ENCODE peak calls at places on chromosomes 1 and 21, in six cellular contexts. One of them, this sample, is unnamed.

GRCh38 chr1:107525146-107525545 is 384.3 kb downstream of the NTNG1 start:
- DNase-seq in SK-N-SH: no peak
- DNase-seq in brain microvascular endothelial cell: no peak
- DNase-seq in prostate gland: no peak
- DNase-seq in uterus: no peak
- DNase-seq in Caco-2: no peak
- DNase-seq in this sample: no peak

GRCh38 chr1:167103236-167103894 is 9.5 kb downstream of the STYXL2 start:
- DNase-seq in SK-N-SH: no peak
- DNase-seq in Caco-2: no peak
- DNase-seq in uterus: no peak
- DNase-seq in brain microvascular endothelial cell: no peak
- DNase-seq in prostate gland: no peak
- DNase-seq in this sample: no peak

GRCh38 chr21:35649186-35649585 is 411.1 kb downstream of the SETD4 start:
- DNase-seq in brain microvascular endothelial cell: peak; percentile 35
- DNase-seq in SK-N-SH: no peak
- DNase-seq in uterus: peak; percentile 17
- DNase-seq in prostate gland: no peak
- DNase-seq in Caco-2: no peak
- DNase-seq in this sample: no peak

GRCh38 chr1:59057211-59057694 is 239.6 kb upstream of the FGGY start:
- DNase-seq in prostate gland: peak; percentile 69
- DNase-seq in uterus: peak; percentile 91
- DNase-seq in Caco-2: peak; percentile 45
- DNase-seq in brain microvascular endothelial cell: peak; percentile 90
- DNase-seq in SK-N-SH: peak; percentile 82
- DNase-seq in this sample: no peak

GRCh38 chr1:226973898-226974543 is 33.9 kb downstream of the COQ8A start:
- DNase-seq in Caco-2: no peak
- DNase-seq in uterus: peak; percentile 80
- DNase-seq in brain microvascular endothelial cell: no peak
- DNase-seq in SK-N-SH: no peak
- DNase-seq in prostate gland: no peak
- DNase-seq in this sample: no peak

GRCh38 chr1:167152192-167152876 is 58.5 kb downstream of the STYXL2 start:
- DNase-seq in uterus: no peak
- DNase-seq in Caco-2: no peak
- DNase-seq in brain microvascular endothelial cell: no peak
- DNase-seq in SK-N-SH: no peak
- DNase-seq in prostate gland: no peak
- DNase-seq in this sample: no peak

GRCh38 chr1:206679738-206680211 is 4.9 kb upstream of the MAPKAPK2 start:
- DNase-seq in Caco-2: no peak
- DNase-seq in uterus: no peak
- DNase-seq in brain microvascular endothelial cell: no peak
- DNase-seq in SK-N-SH: no peak
- DNase-seq in prostate gland: no peak
- DNase-seq in this sample: no peak

GRCh38 chr1:47976267-47976666 is 20.9 kb downstream of the TRABD2B start:
- DNase-seq in Caco-2: no peak
- DNase-seq in brain microvascular endothelial cell: no peak
- DNase-seq in uterus: no peak
- DNase-seq in prostate gland: no peak
- DNase-seq in SK-N-SH: no peak
- DNase-seq in this sample: no peak

GRCh38 chr1:204350857-204351573 is 8.7 kb downstream of the PLEKHA6 start:
- DNase-seq in SK-N-SH: peak; percentile 90
- DNase-seq in prostate gland: no peak
- DNase-seq in Caco-2: peak; percentile 42
- DNase-seq in uterus: peak; percentile 90
- DNase-seq in brain microvascular endothelial cell: peak; percentile 49
- DNase-seq in this sample: no peak

GRCh38 chr21:46094401-46095105 is 3.4 kb upstream of the COL6A2 start:
- DNase-seq in brain microvascular endothelial cell: no peak
- DNase-seq in SK-N-SH: no peak
- DNase-seq in Caco-2: no peak
- DNase-seq in uterus: no peak
- DNase-seq in prostate gland: no peak
- DNase-seq in this sample: no peak

GRCh38 chr21:42747746-42748351 is 94.4 kb downstream of the PDE9A start:
- DNase-seq in prostate gland: no peak
- DNase-seq in Caco-2: no peak
- DNase-seq in SK-N-SH: no peak
- DNase-seq in uterus: no peak
- DNase-seq in brain microvascular endothelial cell: no peak
- DNase-seq in this sample: no peak

GRCh38 chr1:155307247-155307740 is 1.4 kb upstream of the FDPS start:
- DNase-seq in uterus: no peak
- DNase-seq in prostate gland: no peak
- DNase-seq in SK-N-SH: no peak
- DNase-seq in Caco-2: peak; percentile 58
- DNase-seq in brain microvascular endothelial cell: peak; percentile 28
- DNase-seq in this sample: no peak

GRCh38 chr1:207981976-207982375 is 71.1 kb upstream of the CD34 start:
- DNase-seq in SK-N-SH: peak; percentile 49
- DNase-seq in prostate gland: no peak
- DNase-seq in brain microvascular endothelial cell: no peak
- DNase-seq in uterus: no peak
- DNase-seq in Caco-2: peak; percentile 21
- DNase-seq in this sample: no peak

GRCh38 chr1:94526581-94526980 is 15.0 kb downstream of the F3 start:
- DNase-seq in brain microvascular endothelial cell: no peak
- DNase-seq in Caco-2: no peak
- DNase-seq in uterus: no peak
- DNase-seq in prostate gland: no peak
- DNase-seq in SK-N-SH: no peak
- DNase-seq in this sample: no peak

GRCh38 chr1:234281826-234282489 is 91.3 kb upstream of the COA6 start:
- DNase-seq in SK-N-SH: peak; percentile 74
- DNase-seq in prostate gland: no peak
- DNase-seq in uterus: no peak
- DNase-seq in brain microvascular endothelial cell: no peak
- DNase-seq in Caco-2: no peak
- DNase-seq in this sample: no peak

GRCh38 chr1:187157115-187157514 is 328.4 kb downstream of the PLA2G4A start:
- DNase-seq in brain microvascular endothelial cell: no peak
- DNase-seq in SK-N-SH: no peak
- DNase-seq in prostate gland: no peak
- DNase-seq in uterus: no peak
- DNase-seq in Caco-2: no peak
- DNase-seq in this sample: no peak

GRCh38 chr1:182599339-182599738 is 4.8 kb downstream of the RGS16 start:
- DNase-seq in uterus: no peak
- DNase-seq in SK-N-SH: peak; percentile 40
- DNase-seq in prostate gland: no peak
- DNase-seq in Caco-2: peak; percentile 41
- DNase-seq in brain microvascular endothelial cell: no peak
- DNase-seq in this sample: no peak

GRCh38 chr1:89949991-89950624 is 44.8 kb upstream of the ZNF326 start:
- DNase-seq in uterus: no peak
- DNase-seq in brain microvascular endothelial cell: no peak
- DNase-seq in prostate gland: no peak
- DNase-seq in SK-N-SH: no peak
- DNase-seq in Caco-2: peak; percentile 24
- DNase-seq in this sample: no peak

GRCh38 chr1:175520186-175520585 is 223.2 kb downstream of the TNR start:
- DNase-seq in uterus: no peak
- DNase-seq in brain microvascular endothelial cell: no peak
- DNase-seq in prostate gland: peak; percentile 6
- DNase-seq in SK-N-SH: no peak
- DNase-seq in Caco-2: no peak
- DNase-seq in this sample: no peak

GRCh38 chr1:36941579-36941978 is 92.7 kb downstream of the GRIK3 start:
- DNase-seq in brain microvascular endothelial cell: no peak
- DNase-seq in Caco-2: no peak
- DNase-seq in SK-N-SH: no peak
- DNase-seq in prostate gland: no peak
- DNase-seq in uterus: no peak
- DNase-seq in this sample: no peak

GRCh38 chr1:17653728-17654351 is 101.3 kb upstream of the ACTL8 start:
- DNase-seq in SK-N-SH: peak; percentile 85
- DNase-seq in Caco-2: peak; percentile 56
- DNase-seq in uterus: peak; percentile 39
- DNase-seq in brain microvascular endothelial cell: peak; percentile 33
- DNase-seq in prostate gland: no peak
- DNase-seq in this sample: peak; percentile 50

GRCh38 chr1:37481289-37482003 is 7.1 kb downstream of the ZC3H12A start:
- DNase-seq in prostate gland: no peak
- DNase-seq in SK-N-SH: no peak
- DNase-seq in Caco-2: no peak
- DNase-seq in brain microvascular endothelial cell: no peak
- DNase-seq in uterus: no peak
- DNase-seq in this sample: no peak

GRCh38 chr21:33022828-33023573 is 2.7 kb upstream of the OLIG2 start:
- DNase-seq in prostate gland: no peak
- DNase-seq in SK-N-SH: peak; percentile 28
- DNase-seq in brain microvascular endothelial cell: no peak
- DNase-seq in uterus: no peak
- DNase-seq in Caco-2: no peak
- DNase-seq in this sample: no peak

GRCh38 chr1:2432519-2432918 is 20.2 kb upstream of the PEX10 start:
- DNase-seq in uterus: no peak
- DNase-seq in prostate gland: no peak
- DNase-seq in brain microvascular endothelial cell: no peak
- DNase-seq in SK-N-SH: no peak
- DNase-seq in Caco-2: no peak
- DNase-seq in this sample: no peak

GRCh38 chr1:116740726-116741125 is 13.5 kb upstream of the CD2 start:
- DNase-seq in SK-N-SH: no peak
- DNase-seq in Caco-2: no peak
- DNase-seq in uterus: no peak
- DNase-seq in prostate gland: no peak
- DNase-seq in brain microvascular endothelial cell: no peak
- DNase-seq in this sample: no peak

GRCh38 chr1:94846286-94846685 is 26.1 kb downstream of the SLC44A3 start:
- DNase-seq in uterus: no peak
- DNase-seq in Caco-2: no peak
- DNase-seq in brain microvascular endothelial cell: no peak
- DNase-seq in prostate gland: no peak
- DNase-seq in SK-N-SH: no peak
- DNase-seq in this sample: no peak

GRCh38 chr1:94335950-94336349 is 82.2 kb upstream of the ABCD3 start:
- DNase-seq in brain microvascular endothelial cell: peak; percentile 88
- DNase-seq in SK-N-SH: peak; percentile 51
- DNase-seq in uterus: peak; percentile 66
- DNase-seq in prostate gland: peak; percentile 88
- DNase-seq in Caco-2: peak; percentile 74
- DNase-seq in this sample: no peak

GRCh38 chr1:907611-908451 is 15.9 kb upstream of the SAMD11 start:
- DNase-seq in Caco-2: no peak
- DNase-seq in prostate gland: no peak
- DNase-seq in brain microvascular endothelial cell: no peak
- DNase-seq in SK-N-SH: peak; percentile 11
- DNase-seq in uterus: no peak
- DNase-seq in this sample: no peak

GRCh38 chr1:166036092-166036491 is 130.7 kb downstream of the FAM78B start:
- DNase-seq in prostate gland: no peak
- DNase-seq in uterus: no peak
- DNase-seq in SK-N-SH: no peak
- DNase-seq in Caco-2: no peak
- DNase-seq in brain microvascular endothelial cell: no peak
- DNase-seq in this sample: no peak

GRCh38 chr1:184532199-184532598 is 145.4 kb downstream of the C1orf21 start:
- DNase-seq in prostate gland: no peak
- DNase-seq in uterus: no peak
- DNase-seq in SK-N-SH: no peak
- DNase-seq in brain microvascular endothelial cell: no peak
- DNase-seq in Caco-2: no peak
- DNase-seq in this sample: no peak

GRCh38 chr1:30872948-30873263 is 35.7 kb downstream of the SDC3 start:
- DNase-seq in uterus: no peak
- DNase-seq in prostate gland: no peak
- DNase-seq in Caco-2: no peak
- DNase-seq in brain microvascular endothelial cell: no peak
- DNase-seq in SK-N-SH: no peak
- DNase-seq in this sample: no peak

GRCh38 chr1:99766378-99766800 is at the start of gene FRRS1:
- DNase-seq in uterus: peak; percentile 51
- DNase-seq in SK-N-SH: peak; percentile 12
- DNase-seq in brain microvascular endothelial cell: peak; percentile 53
- DNase-seq in Caco-2: peak; percentile 67
- DNase-seq in prostate gland: peak; percentile 83
- DNase-seq in this sample: no peak

DNA sequence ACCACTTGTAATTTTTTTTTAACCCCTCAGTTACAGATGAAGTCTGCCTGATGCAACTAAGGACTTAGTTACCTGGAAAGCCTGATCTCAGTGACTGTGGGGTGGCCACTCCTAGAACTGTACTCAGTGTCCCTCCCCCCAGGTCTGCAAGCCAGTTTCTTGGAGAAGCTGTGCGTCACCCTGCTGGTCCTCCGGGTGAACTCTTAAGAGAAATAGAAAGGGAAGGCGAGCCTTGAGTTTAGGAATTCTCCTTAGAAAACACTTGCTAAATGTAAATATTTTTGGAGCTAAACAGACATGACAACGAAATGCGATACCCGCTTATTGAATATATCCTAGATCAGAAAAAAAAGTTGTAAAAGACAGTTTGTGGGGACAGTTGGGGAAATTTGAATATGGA is 730 bp downstream of the SLC16A4 start:
- DNase-seq in Caco-2: peak; percentile 26
- DNase-seq in prostate gland: no peak
- DNase-seq in brain microvascular endothelial cell: peak; percentile 86
- DNase-seq in SK-N-SH: no peak
- DNase-seq in uterus: peak; percentile 44
- DNase-seq in this sample: no peak
- TF ChIP-seq CTCF in Caco-2: no peak
- TF ChIP-seq CTCF in prostate gland: no peak
- TF ChIP-seq CTCF in brain microvascular endothelial cell: peak; percentile 25
- TF ChIP-seq CTCF in SK-N-SH: no peak
- TF ChIP-seq CTCF in uterus: no peak
- TF ChIP-seq CTCF in this sample: no peak

DNA sequence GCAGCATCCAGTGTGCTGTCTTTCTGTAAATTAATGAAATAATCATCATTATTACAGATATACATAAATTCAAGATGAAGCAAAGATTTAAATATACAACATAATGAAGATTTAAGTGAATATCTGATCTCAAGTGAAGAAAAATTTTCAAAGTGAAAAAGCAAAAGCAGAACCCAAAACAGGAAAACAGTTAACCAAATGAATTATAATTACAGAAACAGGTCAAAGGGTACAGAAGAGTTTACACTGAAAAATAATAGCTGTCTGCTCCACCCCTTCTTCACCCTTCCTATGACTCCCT is 44.8 kb upstream of the GTF2B start:
- DNase-seq in Caco-2: no peak
- DNase-seq in uterus: no peak
- DNase-seq in brain microvascular endothelial cell: no peak
- DNase-seq in prostate gland: no peak
- DNase-seq in SK-N-SH: no peak
- DNase-seq in this sample: no peak
- TF ChIP-seq CTCF in Caco-2: no peak
- TF ChIP-seq CTCF in uterus: no peak
- TF ChIP-seq CTCF in brain microvascular endothelial cell: no peak
- TF ChIP-seq CTCF in prostate gland: no peak
- TF ChIP-seq CTCF in SK-N-SH: no peak
- TF ChIP-seq CTCF in this sample: no peak

GRCh38 chr1:46603858-46604549 is at the start of gene MKNK1:
- DNase-seq in SK-N-SH: peak; percentile 100
- DNase-seq in uterus: peak; percentile 98
- DNase-seq in prostate gland: peak; percentile 97
- DNase-seq in Caco-2: peak; percentile 97
- DNase-seq in brain microvascular endothelial cell: peak; percentile 89
- DNase-seq in this sample: peak; percentile 99
- TF ChIP-seq CTCF in SK-N-SH: peak; percentile 37
- TF ChIP-seq CTCF in uterus: peak; percentile 13
- TF ChIP-seq CTCF in prostate gland: peak; percentile 33
- TF ChIP-seq CTCF in Caco-2: no peak
- TF ChIP-seq CTCF in brain microvascular endothelial cell: peak; percentile 42
- TF ChIP-seq CTCF in this sample: peak; percentile 5

GRCh38 chr1:156746716-156747631 is 4.5 kb downstream of the HDGF start:
- DNase-seq in prostate gland: peak; percentile 84
- DNase-seq in SK-N-SH: peak; percentile 91
- DNase-seq in uterus: peak; percentile 96
- DNase-seq in Caco-2: peak; percentile 98
- DNase-seq in brain microvascular endothelial cell: peak; percentile 95
- DNase-seq in this sample: peak; percentile 98
- TF ChIP-seq CTCF in prostate gland: no peak
- TF ChIP-seq CTCF in SK-N-SH: peak; percentile 46
- TF ChIP-seq CTCF in uterus: no peak
- TF ChIP-seq CTCF in Caco-2: peak; percentile 14
- TF ChIP-seq CTCF in brain microvascular endothelial cell: peak; percentile 48
- TF ChIP-seq CTCF in this sample: peak; percentile 31